ENCODE peak calls at places on chromosomes 5 and 9, in eight cellular contexts. One of them, this sample, is unnamed.

GRCh38 chr5:77328926-77329647 is 118.6 kb downstream of the PDE8B start:
- DNase-seq in EL: no peak
- DNase-seq in NCI-H345: no peak
- DNase-seq in Calu3: no peak
- DNase-seq in dermis microvascular lymphatic vessel endothelial cell: no peak
- DNase-seq in uterus: no peak
- DNase-seq in GM13977: no peak
- DNase-seq in NCI-H446: no peak
- DNase-seq in this sample: no peak

GRCh38 chr5:139470821-139471300 is at the start of gene SMIM33:
- DNase-seq in EL: no peak
- DNase-seq in NCI-H345: no peak
- DNase-seq in Calu3: no peak
- DNase-seq in dermis microvascular lymphatic vessel endothelial cell: no peak
- DNase-seq in uterus: no peak
- DNase-seq in GM13977: no peak
- DNase-seq in NCI-H446: no peak
- DNase-seq in this sample: no peak

GRCh38 chr5:123261752-123262151 is 161.5 kb downstream of the CEP120 start:
- DNase-seq in EL: no peak
- DNase-seq in NCI-H345: no peak
- DNase-seq in Calu3: no peak
- DNase-seq in dermis microvascular lymphatic vessel endothelial cell: no peak
- DNase-seq in uterus: no peak
- DNase-seq in GM13977: no peak
- DNase-seq in NCI-H446: no peak
- DNase-seq in this sample: no peak

GRCh38 chr5:154312000-154312399 is 121.5 kb downstream of the GALNT10 start:
- DNase-seq in EL: no peak
- DNase-seq in NCI-H345: no peak
- DNase-seq in Calu3: no peak
- DNase-seq in dermis microvascular lymphatic vessel endothelial cell: no peak
- DNase-seq in uterus: no peak
- DNase-seq in GM13977: no peak
- DNase-seq in NCI-H446: no peak
- DNase-seq in this sample: no peak

GRCh38 chr5:132746592-132747063 is 598 bp upstream of the CCNI2 start:
- DNase-seq in EL: peak; percentile 46
- DNase-seq in NCI-H345: no peak
- DNase-seq in Calu3: peak; percentile 65
- DNase-seq in dermis microvascular lymphatic vessel endothelial cell: peak; percentile 51
- DNase-seq in uterus: no peak
- DNase-seq in GM13977: no peak
- DNase-seq in NCI-H446: no peak
- DNase-seq in this sample: no peak

GRCh38 chr9:122463828-122464632 is 13.7 kb downstream of the OR1J1 start:
- DNase-seq in EL: peak; percentile 43
- DNase-seq in NCI-H345: peak; percentile 19
- DNase-seq in Calu3: no peak
- DNase-seq in dermis microvascular lymphatic vessel endothelial cell: no peak
- DNase-seq in uterus: no peak
- DNase-seq in GM13977: peak; percentile 34
- DNase-seq in NCI-H446: no peak
- DNase-seq in this sample: no peak

GRCh38 chr5:65108786-65109743 is 340.3 kb downstream of the CWC27 start:
- DNase-seq in EL: peak; percentile 76
- DNase-seq in NCI-H345: no peak
- DNase-seq in Calu3: no peak
- DNase-seq in dermis microvascular lymphatic vessel endothelial cell: no peak
- DNase-seq in uterus: no peak
- DNase-seq in GM13977: no peak
- DNase-seq in NCI-H446: no peak
- DNase-seq in this sample: no peak

GRCh38 chr5:67350185-67350584 is 153.6 kb upstream of the CD180 start:
- DNase-seq in EL: no peak
- DNase-seq in NCI-H345: no peak
- DNase-seq in Calu3: no peak
- DNase-seq in dermis microvascular lymphatic vessel endothelial cell: peak; percentile 51
- DNase-seq in uterus: no peak
- DNase-seq in GM13977: no peak
- DNase-seq in NCI-H446: peak; percentile 11
- DNase-seq in this sample: no peak